ENCODE peak calls at places on chromosomes 4 and X, in seven cellular contexts. M is T-helper 9 cell; J is NCI-H82; T is adipocyte; G is BJ; Q is natural killer cell treated with Interleukin-12 subunit alpha and Interleukin-12 subunit beta and Interleukin-15 and Interleukin-18, amount 100 ng/mL, for 72 hours; Y is effector CD4-positive, alpha-beta T cell. P is an unnamed sample.

GRCh38 chrX:84133023-84133422 is 55.0 kb downstream of the RPS6KA6 start:
- DNase-seq in T (peak), G (no peak), J (no peak), Y (no peak), M (no peak), Q (no peak), P (no peak)

GRCh38 chr4:36081185-36081584 is 163.1 kb downstream of the ARAP2 start:
- DNase-seq in G (no peak), Q (no peak), J (no peak), M (no peak), T (no peak), Y (no peak), P (no peak)

GRCh38 chrX:85499400-85499799 is 119.9 kb upstream of the POF1B start:
- DNase-seq in Y (no peak), M (no peak), G (no peak), Q (no peak), T (no peak), J (no peak), P (no peak)

GRCh38 chr4:135256111-135256510 is 1054.5 kb upstream of the PABPC4L start:
- DNase-seq in T (peak), Y (no peak), G (no peak), J (no peak), M (no peak), Q (no peak), P (no peak)

GRCh38 chrX:129686422-129686948 is 31.7 kb upstream of the APLN start:
- DNase-seq in M (no peak), Q (no peak), G (no peak), T (peak), J (no peak), Y (no peak), P (no peak)

GRCh38 chr4:121551271-121551670 is 145.5 kb downstream of the ANXA5 start:
- DNase-seq in Q (no peak), J (no peak), Y (no peak), T (no peak), M (no peak), G (no peak), P (no peak)

GRCh38 chrX:12771445-12772069 is 19.7 kb upstream of the PRPS2 start:
- DNase-seq in T (peak), G (no peak), Q (no peak), M (peak), J (peak), Y (peak), P (no peak)

GRCh38 chrX:140664939-140665338 is 44.6 kb upstream of the LINC00632 start:
- DNase-seq in J (peak), M (no peak), Q (no peak), G (no peak), Y (no peak), T (peak), P (no peak)

GRCh38 chrX:12946838-12947544 is 27.9 kb upstream of the TMSB4X start:
- DNase-seq in G (no peak), T (peak), Q (peak), M (peak), Y (peak), J (peak), P (peak)

GRCh38 chrX:9745417-9746115 is 20.1 kb downstream of the GPR143 start:
- DNase-seq in Y (no peak), J (peak), Q (no peak), M (no peak), T (no peak), G (no peak), P (no peak)

GRCh38 chr4:148454835-148455234 is 12.6 kb upstream of the NR3C2 start:
- DNase-seq in Y (no peak), G (no peak), T (no peak), M (no peak), Q (no peak), J (no peak), P (no peak)

GRCh38 chr4:69760455-69760854 is at the start of gene SULT1B1:
- DNase-seq in Q (peak), J (no peak), T (peak), G (no peak), Y (peak), M (no peak), P (no peak)

GRCh38 chrX:65871671-65872311 is 168.1 kb downstream of the VSIG4 start:
- DNase-seq in J (peak), Q (no peak), G (no peak), Y (no peak), T (no peak), M (no peak), P (no peak)

GRCh38 chr4:124713213-124713592 is 671 bp upstream of the ANKRD50 start:
- DNase-seq in Q (no peak), Y (no peak), T (peak), G (peak), M (no peak), J (peak), P (peak)

GRCh38 chr4:87835732-87836131 is 3.0 kb downstream of the MEPE start:
- DNase-seq in G (no peak), Y (no peak), J (no peak), T (no peak), M (no peak), Q (no peak), P (no peak)

GRCh38 chr4:40908702-40909362 is 159.1 kb downstream of the NSUN7 start:
- DNase-seq in G (no peak), Y (peak), T (peak), M (peak), Q (no peak), J (peak), P (peak)

GRCh38 chr4:140742838-140743193 is 13.4 kb downstream of the TBC1D9 start:
- DNase-seq in G (no peak), Q (no peak), J (no peak), T (no peak), Y (no peak), M (no peak), P (no peak)

GRCh38 chr4:113052379-113052951 is 3.0 kb downstream of the ANK2 start:
- DNase-seq in T (peak), Y (no peak), M (no peak), G (no peak), J (no peak), Q (no peak), P (no peak)

GRCh38 chr4:38591617-38592337 is 72.2 kb upstream of the KLF3 start:
- DNase-seq in G (no peak), T (no peak), M (no peak), Y (no peak), Q (no peak), J (no peak), P (no peak)

GRCh38 chrX:24415921-24416320 is 49.2 kb upstream of the PDK3 start:
- DNase-seq in Y (no peak), J (peak), Q (no peak), M (no peak), G (no peak), T (no peak), P (no peak)

GRCh38 chrX:68059469-68059868 is 373.8 kb downstream of the OPHN1 start:
- DNase-seq in J (no peak), Y (no peak), T (no peak), G (no peak), M (no peak), Q (no peak), P (no peak)

GRCh38 chr4:85833311-85833710 is 358.4 kb downstream of the ARHGAP24 start:
- DNase-seq in Q (no peak), M (no peak), Y (no peak), J (no peak), G (no peak), T (no peak), P (no peak)

GRCh38 chr4:120897981-120898719 is 24.4 kb downstream of the PRDM5 start:
- DNase-seq in Y (no peak), M (no peak), J (no peak), T (no peak), Q (no peak), G (no peak), P (no peak)

GRCh38 chrX:48933757-48934156 is 14.9 kb upstream of the PIM2 start:
- DNase-seq in Q (no peak), J (no peak), M (no peak), T (no peak), Y (no peak), G (no peak), P (no peak)

GRCh38 chr4:2937146-2937857 is 25.9 kb downstream of the NOP14 start:
- DNase-seq in Q (peak), T (no peak), Y (no peak), J (no peak), M (no peak), G (no peak), P (no peak)

GRCh38 chr4:185307136-185307950 is 88.4 kb downstream of the LRP2BP start:
- DNase-seq in Q (no peak), M (no peak), T (no peak), Y (no peak), J (no peak), G (no peak), P (no peak)

GRCh38 chr4:134935320-134935719 is 733.7 kb upstream of the PABPC4L start:
- DNase-seq in Q (no peak), T (peak), J (peak), Y (no peak), G (no peak), M (no peak), P (peak)

GRCh38 chrX:40175416-40176255 is 77.9 kb upstream of the BCOR start:
- DNase-seq in G (no peak), T (peak), J (peak), Q (no peak), Y (peak), M (peak), P (no peak)

GRCh38 chrX:29926056-29926455 is 289.3 kb upstream of the MAGEB2 start:
- DNase-seq in G (no peak), T (no peak), Q (no peak), J (no peak), M (no peak), Y (no peak), P (no peak)

GRCh38 chr4:90120037-90120436 is 7.2 kb upstream of the CCSER1 start:
- DNase-seq in T (no peak), J (peak), Y (no peak), M (no peak), G (no peak), Q (no peak), P (no peak)

GRCh38 chrX:15786930-15787329 is 3.4 kb upstream of the ZRSR2 start:
- DNase-seq in J (no peak), T (no peak), Q (no peak), M (no peak), G (no peak), Y (no peak), P (no peak)

GRCh38 chr4:139808381-139809206 is 143.0 kb downstream of the MGST2 start:
- DNase-seq in G (no peak), Q (no peak), M (no peak), Y (no peak), J (peak), T (no peak), P (no peak)

GRCh38 chrX:22025751-22026150 is 6.4 kb upstream of the PHEX start:
- DNase-seq in Y (no peak), Q (no peak), G (no peak), J (no peak), M (no peak), T (no peak), P (no peak)

GRCh38 chr4:151561551-151562256 is 152.7 kb downstream of the FHIP1A start:
- DNase-seq in J (peak), G (peak), M (no peak), T (peak), Q (no peak), Y (no peak), P (no peak)

P was measured in GM04504.